ENCODE peak calls at places on chromosomes 4 and X, in seven cellular contexts. E is heart left ventricle, N is left lung, B is K562, V is breast epithelium, K is right lobe of liver, P is adrenal gland. H is an unnamed sample. For H3K4me1, the result is how much of the 10 kb centered on the place peaks cover.

GRCh38 chr4:13627606-13628301 is at the start of gene BOD1L1:
- DNase-seq in N (peak), P (peak), B (peak), K (peak), V (peak), E (peak), H (peak)

GRCh38 chrX:13688384-13688771 is 550 bp upstream of the RAB9A start:
- DNase-seq in P (no peak), K (no peak), B (peak), V (no peak), N (no peak), E (no peak), H (no peak)

GRCh38 chr4:120864969-120865368 is 57.6 kb downstream of the PRDM5 start:
- DNase-seq in N (no peak), K (no peak), B (no peak), E (no peak), V (no peak), P (no peak), H (no peak)

GRCh38 chr4:154760895-154761294 is 17.1 kb downstream of the LRAT start:
- DNase-seq in N (no peak), K (no peak), V (no peak), P (no peak), B (no peak), E (no peak), H (no peak)

GRCh38 chr4:186765673-186766546 is 42.3 kb upstream of the FAT1 start:
- DNase-seq in B (peak), E (no peak), P (no peak), V (no peak), K (peak), N (no peak), H (no peak)

GRCh38 chr4:70734971-70735370 is 13.2 kb downstream of the RUFY3 start:
- DNase-seq in K (no peak), E (no peak), V (no peak), P (no peak), B (no peak), N (no peak), H (no peak)

GRCh38 chr4:52869196-52869595 is 7.1 kb downstream of the RASL11B start:
- DNase-seq in K (no peak), B (no peak), V (no peak), N (no peak), E (peak), P (peak), H (peak)

GRCh38 chr4:122731676-122732075 is 828 bp upstream of the BBS12 start:
- DNase-seq in P (no peak), E (no peak), V (no peak), K (no peak), B (no peak), N (no peak), H (no peak)

GRCh38 chr4:7899184-7899583 is 40.5 kb downstream of the AFAP1 start:
- DNase-seq in B (no peak), N (no peak), E (no peak), P (no peak), V (no peak), K (no peak), H (no peak)

GRCh38 chrX:136953867-136954787 is 73.6 kb upstream of the RBMX start:
- DNase-seq in K (peak), B (peak), P (peak), V (peak), E (peak), N (peak), H (peak)

GRCh38 chr4:99723555-99724450 is 66.2 kb upstream of the C4orf54 start:
- DNase-seq in K (peak), N (peak), B (peak), P (peak), E (peak), V (no peak), H (peak)

GRCh38 chr4:166887457-166887856 is 346.8 kb downstream of the SPOCK3 start:
- DNase-seq in V (no peak), P (no peak), E (no peak), B (no peak), N (no peak), K (no peak), H (no peak)

GRCh38 chr4:176775326-176775725 is 17.4 kb downstream of the VEGFC start:
- DNase-seq in B (no peak), P (no peak), K (no peak), N (no peak), E (no peak), V (no peak), H (no peak)

GRCh38 chrX:29903365-29903764 is 312.0 kb upstream of the MAGEB2 start:
- DNase-seq in N (no peak), E (no peak), K (no peak), V (no peak), B (no peak), P (no peak), H (no peak)

GRCh38 chrX:108309144-108309543 is 129.1 kb downstream of the COL4A6 start:
- DNase-seq in N (no peak), K (no peak), B (no peak), V (no peak), P (no peak), E (no peak), H (no peak)

GRCh38 chrX:133985164-133986007 is at the start of gene GPC3:
- DNase-seq in B (peak), K (peak), N (no peak), V (no peak), P (no peak), E (peak), H (peak)

GRCh38 chr4:6368601-6369000 is 99.0 kb downstream of the WFS1 start:
- DNase-seq in B (no peak), E (no peak), P (no peak), K (peak), N (no peak), V (no peak), H (peak)

DNA sequence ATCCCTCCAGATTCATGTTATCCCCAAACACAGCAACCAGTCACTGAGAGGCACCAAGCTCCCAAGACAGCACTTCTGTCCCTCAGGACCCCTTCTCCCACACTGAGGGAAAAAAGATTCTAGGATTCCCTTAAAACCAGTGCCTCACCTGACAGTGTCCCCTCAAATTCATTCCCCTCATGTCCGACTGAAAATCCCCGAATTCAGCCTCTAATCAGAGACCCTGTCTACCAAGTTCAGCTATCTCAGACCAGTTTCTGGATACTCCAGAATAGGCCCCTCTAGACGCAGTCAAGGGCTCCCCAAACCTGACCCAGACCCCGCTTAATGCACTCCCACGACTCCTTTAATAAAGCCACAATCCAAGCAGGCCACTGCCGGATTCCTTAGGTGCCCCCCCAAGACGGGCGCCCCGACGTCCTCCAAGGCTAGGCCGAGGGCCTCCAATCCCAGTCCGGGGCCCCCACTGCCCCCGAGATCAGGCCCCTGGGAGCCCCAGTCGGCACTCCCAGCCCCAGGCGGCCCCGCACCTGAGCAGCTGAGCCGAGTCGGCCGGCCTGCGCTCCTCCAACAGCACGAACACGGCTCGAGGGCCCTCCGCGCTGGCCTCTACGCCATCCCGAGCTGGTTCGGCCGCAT is 457 bp downstream of the TFE3 start:
- DNase-seq in N (no peak), E (no peak), V (no peak), P (no peak), K (no peak), B (no peak), H (no peak)
- H3K27ac ChIP-seq in N (peak), E (peak), V (peak), P (peak), K (peak), B (peak), H (peak)

DNA sequence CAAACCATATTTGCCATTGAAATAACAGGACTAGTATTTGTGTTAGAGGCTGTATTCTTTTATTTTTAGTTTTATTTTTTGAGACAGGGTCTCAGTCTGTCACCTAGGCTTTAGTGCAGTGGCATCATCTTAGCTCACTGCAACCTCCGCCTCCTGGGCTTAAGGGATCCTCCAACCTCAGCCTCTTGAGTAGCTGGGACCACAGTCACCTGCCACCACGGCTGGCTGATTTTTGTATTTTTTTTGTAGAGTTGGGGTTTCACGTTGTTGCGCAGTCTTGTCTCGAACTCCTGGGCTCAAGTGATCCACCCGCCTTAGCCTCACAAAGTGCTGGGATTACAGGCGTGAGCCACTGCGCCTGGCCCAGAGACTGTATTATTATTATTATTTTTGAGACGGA is 15.3 kb downstream of the TMEM131L start:
- DNase-seq in N (no peak), B (no peak), V (no peak), E (no peak), P (no peak), K (no peak), H (no peak)
- H3K4me1 ChIP-seq in N (under half), B (under half), V (under half), E (half or more), P (under half), K (under half), H (under half)

DNA sequence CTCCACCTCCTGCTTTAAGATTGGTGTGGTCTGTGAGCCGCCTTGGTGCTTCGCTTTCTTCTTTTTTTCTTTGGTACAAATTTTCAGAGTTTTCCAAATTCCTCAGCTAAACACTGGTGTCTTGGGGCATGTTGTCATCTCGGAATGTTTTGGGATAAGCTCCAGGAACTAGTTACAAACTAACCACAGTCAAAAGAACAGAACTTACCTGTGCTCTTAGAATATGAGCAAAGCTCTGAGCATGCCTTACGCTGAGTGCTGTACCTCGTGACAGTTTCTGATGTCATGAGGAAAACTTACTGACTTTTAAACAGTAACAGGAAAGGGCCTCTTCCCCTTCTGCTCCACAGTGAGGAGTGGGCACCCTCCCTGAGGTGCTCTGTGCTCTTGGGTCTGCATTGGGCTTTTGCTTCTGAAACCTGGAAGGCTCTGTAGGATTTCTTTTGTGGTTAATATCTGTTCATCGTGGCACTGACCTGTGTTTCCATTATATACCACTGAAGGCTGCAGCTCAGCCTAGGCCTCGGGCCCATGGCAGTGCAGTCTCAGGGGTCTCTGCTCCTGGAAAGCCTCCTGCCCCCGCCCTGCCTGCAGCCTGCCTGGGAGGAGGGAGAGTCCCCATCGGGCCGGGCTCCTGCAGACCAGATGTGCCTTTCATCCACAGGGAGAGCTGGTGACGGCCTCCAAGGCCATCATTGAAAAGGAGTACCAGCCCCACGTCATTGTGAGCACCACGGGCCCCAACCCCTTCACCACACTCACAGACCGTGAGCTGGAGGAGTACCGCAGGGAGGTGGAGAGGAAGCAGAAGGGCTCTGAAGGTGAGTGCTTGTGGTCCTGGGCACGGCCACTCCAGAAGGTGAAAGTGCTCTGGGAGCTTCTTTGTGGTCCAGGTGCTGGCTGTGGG is 48.7 kb downstream of the NOP14 start:
- DNase-seq in P (no peak), N (peak), B (no peak), K (peak), E (peak), V (no peak), H (no peak)
- H3K27ac ChIP-seq in P (no peak), N (peak), B (no peak), K (no peak), E (no peak), V (peak), H (no peak)

GRCh38 chr4:142309772-142310171 is 536.3 kb downstream of the INPP4B start:
- DNase-seq in P (no peak), K (no peak), N (no peak), V (no peak), B (no peak), E (no peak), H (no peak)

GRCh38 chr4:142311916-142312315 is 534.2 kb downstream of the INPP4B start:
- DNase-seq in B (no peak), V (no peak), E (no peak), N (no peak), K (no peak), P (no peak), H (no peak)

GRCh38 chr4:142312391-142312790 is 533.7 kb downstream of the INPP4B start:
- DNase-seq in V (peak), B (no peak), K (no peak), P (no peak), N (no peak), E (no peak), H (no peak)

GRCh38 chr4:142307857-142308256 is 538.2 kb downstream of the INPP4B start:
- DNase-seq in P (no peak), K (no peak), V (no peak), N (no peak), B (no peak), E (no peak), H (no peak)
- H3K4me1 ChIP-seq in P (under half), K (under half), V (under half), N (under half), B (under half), E (under half), H (under half)

GRCh38 chr4:14916554-14917304 is 85.6 kb upstream of the CPEB2 start:
- DNase-seq in V (no peak), P (peak), N (no peak), B (no peak), E (peak), K (no peak), H (peak)
- H3K27ac ChIP-seq in V (peak), P (no peak), N (no peak), B (no peak), E (peak), K (peak), H (peak)

DNA sequence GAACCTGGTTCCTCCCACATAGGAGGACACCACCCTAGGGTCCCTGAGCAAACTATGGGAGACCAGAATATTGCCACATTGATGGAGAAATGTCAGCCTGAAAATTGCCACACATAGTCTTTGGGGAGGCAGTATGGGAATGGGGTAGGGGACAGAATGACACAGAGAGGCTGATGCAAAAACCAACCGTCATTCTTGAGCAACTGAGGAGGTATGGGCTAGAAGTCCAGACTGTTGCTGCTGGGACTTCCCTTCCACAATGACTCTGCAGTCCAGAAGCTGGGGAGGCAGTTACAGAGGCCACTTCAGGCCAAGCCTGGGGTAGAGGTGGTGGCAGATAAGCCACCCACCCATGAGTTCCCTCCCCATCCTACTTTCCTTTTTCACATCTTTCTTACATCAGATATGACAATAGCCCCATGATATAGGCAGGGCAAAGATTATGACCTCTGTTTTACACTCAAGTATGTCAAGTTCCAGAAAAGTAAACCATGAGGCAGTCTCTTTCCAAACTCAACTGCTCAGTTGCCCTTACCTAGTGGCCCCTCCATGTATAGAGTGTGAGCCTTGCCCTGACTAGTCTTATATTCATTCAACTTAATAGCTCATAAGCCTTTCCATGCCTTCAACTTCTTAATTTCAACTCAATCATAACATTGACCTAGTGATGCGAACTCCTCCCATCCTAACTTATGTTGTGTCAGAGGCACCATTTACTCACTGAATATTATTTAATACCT is 41.7 kb downstream of the VSIG4 start:
- DNase-seq in E (peak), N (peak), P (no peak), K (peak), V (no peak), B (peak), H (no peak)
- H3K4me1 ChIP-seq in E (under half), N (under half), P (under half), K (under half), V (under half), B (under half), H (under half)

DNA sequence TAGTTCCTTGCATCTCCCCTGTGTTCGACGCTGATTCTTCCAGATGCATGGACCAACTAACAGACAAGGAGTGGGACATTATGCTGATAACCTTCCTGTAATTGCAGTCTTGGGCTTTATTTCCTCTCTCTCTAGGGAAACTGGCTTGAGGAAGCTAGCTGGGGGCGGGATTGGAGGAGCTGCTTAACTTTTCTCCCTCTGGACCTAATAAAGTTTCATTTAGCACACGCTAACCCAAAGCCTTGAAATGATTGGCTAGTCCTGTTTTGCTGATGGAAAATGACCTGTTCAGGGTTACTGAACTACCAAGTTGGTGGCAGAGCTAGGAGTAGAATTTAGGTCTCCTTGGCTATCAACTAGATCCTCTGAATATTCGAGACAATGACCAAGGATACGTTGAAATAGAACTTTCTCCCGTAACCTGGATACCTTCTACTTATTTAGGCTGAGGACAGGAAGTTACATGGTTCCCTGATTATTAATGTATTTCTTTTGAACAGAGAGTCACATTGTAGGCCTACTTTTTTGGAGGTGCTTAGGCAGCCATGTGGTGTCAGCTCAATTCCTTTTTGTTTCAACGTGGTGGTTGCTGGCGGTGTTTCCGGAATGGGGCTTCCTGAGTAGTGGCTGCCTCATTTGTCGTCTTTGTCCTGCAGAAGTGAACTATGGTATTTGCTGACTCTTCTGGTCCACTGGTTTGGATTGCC is 2.0 kb downstream of the PGK1 start:
- DNase-seq in K (no peak), P (no peak), V (no peak), B (no peak), N (no peak), E (no peak), H (no peak)
- H3K27ac ChIP-seq in K (peak), P (peak), V (peak), B (peak), N (no peak), E (peak), H (peak)

DNA sequence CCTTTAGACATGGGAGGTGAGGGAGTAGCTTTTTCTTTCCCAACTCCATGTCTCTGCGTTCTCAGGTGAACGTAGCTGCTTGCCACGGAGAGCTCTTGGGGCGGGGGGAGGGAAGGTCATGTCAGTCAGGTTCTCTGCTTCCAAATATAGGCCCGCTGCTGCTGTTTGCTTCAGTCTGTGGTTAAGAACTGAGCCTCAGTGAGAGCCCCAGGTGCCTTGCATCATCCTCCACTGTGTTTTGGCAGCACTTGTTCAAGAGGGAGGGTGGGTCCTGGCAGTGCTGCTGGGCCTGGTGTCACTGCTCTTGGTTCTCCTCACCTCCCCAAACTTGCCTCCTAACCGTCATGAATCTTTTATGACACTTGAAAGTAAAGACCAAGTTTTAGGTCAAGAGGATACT is 46.6 kb downstream of the HADH start:
- DNase-seq in P (no peak), N (no peak), B (no peak), V (no peak), K (no peak), E (no peak), H (no peak)
- H3K4me1 ChIP-seq in P (under half), N (under half), B (under half), V (under half), K (under half), E (under half), H (under half)

DNA sequence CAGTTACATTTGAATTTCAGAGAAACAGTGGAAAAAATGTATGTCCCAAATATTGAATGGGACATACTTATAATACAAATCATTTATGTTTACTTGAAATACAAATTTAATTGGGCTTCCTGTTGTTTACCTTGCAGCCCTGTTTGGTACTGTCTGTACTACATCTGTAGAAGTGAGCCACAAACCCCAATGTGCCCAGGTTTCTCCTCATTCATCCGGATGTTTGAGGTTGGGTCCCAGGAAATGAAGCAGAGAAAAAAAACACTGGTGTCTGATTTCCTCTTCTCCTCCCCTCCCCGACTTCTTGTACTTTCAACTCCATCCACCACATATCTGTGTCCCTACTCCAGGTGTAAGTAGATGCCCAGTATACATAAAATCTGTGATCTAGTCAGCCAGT is 27.1 kb upstream of the SCRG1 start:
- DNase-seq in V (no peak), E (no peak), B (no peak), P (no peak), N (no peak), K (no peak), H (no peak)
- H3K27ac ChIP-seq in V (no peak), E (no peak), B (no peak), P (no peak), N (no peak), K (no peak), H (no peak)